ENCODE peak calls at places on chromosomes 1 and 21, in four cellular contexts. N, G, L and I are unnamed samples.

GRCh38 chr1:172727956-172728603 is 69.2 kb downstream of the FASLG start:
- DNase-seq in N (no peak), G (peak), L (no peak), I (no peak)

GRCh38 chr1:99469641-99470040 is 176.3 kb upstream of the PALMD start:
- DNase-seq in N (no peak), G (peak), L (no peak), I (no peak)

GRCh38 chr1:226797151-226797550 is 58.1 kb upstream of the ITPKB start:
- DNase-seq in N (no peak), G (no peak), L (no peak), I (no peak)

GRCh38 chr1:93447481-93448291 is at the start of gene FNBP1L:
- DNase-seq in N (peak), G (peak), L (peak), I (peak)

GRCh38 chr1:184033711-184034167 is 3.8 kb downstream of the COLGALT2 start:
- DNase-seq in N (no peak), G (peak), L (no peak), I (no peak)

GRCh38 chr1:3027611-3028371 is 6.5 kb downstream of the ACTRT2 start:
- DNase-seq in N (peak), G (no peak), L (no peak), I (peak)

GRCh38 chr1:180154325-180155201 is at the start of gene QSOX1:
- DNase-seq in N (peak), G (peak), L (peak), I (peak)

GRCh38 chr1:167645625-167646410 is 15.8 kb downstream of the RCSD1 start:
- DNase-seq in N (no peak), G (no peak), L (no peak), I (no peak)

GRCh38 chr1:107196973-107197562 is 56.2 kb downstream of the NTNG1 start:
- DNase-seq in N (no peak), G (peak), L (no peak), I (no peak)

GRCh38 chr1:202213361-202214088 is 19.9 kb downstream of the LGR6 start:
- DNase-seq in N (no peak), G (no peak), L (no peak), I (no peak)

GRCh38 chr1:147647796-147648633 is 22.3 kb downstream of the ACP6 start:
- DNase-seq in N (no peak), G (no peak), L (no peak), I (no peak)

GRCh38 chr1:150696590-150696989 is 364 bp downstream of the GOLPH3L start:
- DNase-seq in N (no peak), G (no peak), L (no peak), I (no peak)

GRCh38 chr1:85344256-85344694 is 67.8 kb upstream of the BCL10 start:
- DNase-seq in N (no peak), G (peak), L (peak), I (no peak)

GRCh38 chr21:34715518-34715917 is 46.7 kb downstream of the CLIC6 start:
- DNase-seq in N (no peak), G (no peak), L (no peak), I (no peak)

GRCh38 chr1:199854681-199855321 is 172.7 kb upstream of the NR5A2 start:
- DNase-seq in N (no peak), G (no peak), L (no peak), I (no peak)

GRCh38 chr1:54967372-54967771 is 13.1 kb upstream of the TMEM61 start:
- DNase-seq in N (no peak), G (no peak), L (no peak), I (no peak)

GRCh38 chr1:195970209-195970608 is 638.0 kb downstream of the KCNT2 start:
- DNase-seq in N (no peak), G (no peak), L (no peak), I (no peak)
- TF ChIP-seq POLR2A in N (no peak), G (no peak), L (no peak), I (no peak)

DNA sequence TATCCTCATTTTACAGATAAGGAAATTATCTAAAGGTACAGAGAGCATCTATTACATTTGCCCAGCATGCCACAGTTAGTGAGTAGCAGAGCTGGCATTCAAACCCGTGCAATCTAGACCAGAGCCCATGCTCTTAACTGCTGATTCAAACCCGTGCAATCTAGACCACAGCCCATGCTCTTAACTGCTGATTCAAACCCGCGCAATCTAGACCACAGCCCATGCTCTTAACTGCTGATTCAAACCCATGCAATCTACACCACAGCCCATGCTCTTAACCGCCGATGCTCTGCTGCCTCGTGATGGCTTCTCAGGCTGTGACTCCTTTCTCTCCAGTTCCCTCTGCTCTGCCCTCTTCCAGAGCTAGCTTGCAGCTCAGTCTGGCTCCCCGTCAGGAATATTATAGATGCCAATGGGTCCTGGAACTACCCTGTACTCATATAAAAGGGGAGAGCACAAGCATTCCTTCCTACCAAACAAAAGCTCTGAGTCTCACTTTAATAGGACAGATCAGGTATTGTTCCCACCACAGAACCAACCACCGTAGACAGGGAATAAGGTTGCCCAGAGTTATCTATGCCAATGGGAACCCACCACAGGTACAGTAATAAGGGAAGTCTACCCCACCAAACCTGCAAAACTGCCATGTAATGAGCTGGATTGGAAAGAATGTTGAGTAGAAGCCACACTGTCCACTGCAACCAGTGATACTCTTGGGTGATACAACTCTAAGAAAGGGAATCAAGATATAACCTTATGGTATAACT is 78.4 kb downstream of the SMYD3 start:
- DNase-seq in N (no peak), G (peak), L (no peak), I (no peak)
- TF ChIP-seq POLR2A in N (no peak), G (no peak), L (no peak), I (no peak)

DNA sequence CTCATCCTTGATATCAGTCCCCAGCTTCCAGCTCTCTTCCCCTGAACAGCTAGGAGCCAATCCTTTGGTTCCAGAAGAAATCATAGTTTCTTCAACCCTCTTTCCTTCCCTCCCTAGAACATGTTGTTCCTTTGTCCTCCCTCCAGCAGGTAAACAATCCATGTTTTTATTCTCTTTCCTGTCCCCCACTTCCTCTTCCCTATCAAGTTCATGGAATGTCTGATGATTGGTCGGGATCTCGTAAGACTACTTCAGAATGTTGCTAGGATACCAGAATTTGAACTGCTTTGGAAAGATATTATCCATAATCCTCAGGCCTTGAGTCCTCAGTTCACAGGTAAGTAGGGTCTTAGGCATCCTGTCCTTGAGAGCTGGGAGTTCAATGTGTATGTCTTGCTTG is 23.1 kb upstream of the SLC27A3 start:
- DNase-seq in N (no peak), G (no peak), L (no peak), I (no peak)
- TF ChIP-seq POLR2A in N (no peak), G (no peak), L (no peak), I (no peak)

DNA sequence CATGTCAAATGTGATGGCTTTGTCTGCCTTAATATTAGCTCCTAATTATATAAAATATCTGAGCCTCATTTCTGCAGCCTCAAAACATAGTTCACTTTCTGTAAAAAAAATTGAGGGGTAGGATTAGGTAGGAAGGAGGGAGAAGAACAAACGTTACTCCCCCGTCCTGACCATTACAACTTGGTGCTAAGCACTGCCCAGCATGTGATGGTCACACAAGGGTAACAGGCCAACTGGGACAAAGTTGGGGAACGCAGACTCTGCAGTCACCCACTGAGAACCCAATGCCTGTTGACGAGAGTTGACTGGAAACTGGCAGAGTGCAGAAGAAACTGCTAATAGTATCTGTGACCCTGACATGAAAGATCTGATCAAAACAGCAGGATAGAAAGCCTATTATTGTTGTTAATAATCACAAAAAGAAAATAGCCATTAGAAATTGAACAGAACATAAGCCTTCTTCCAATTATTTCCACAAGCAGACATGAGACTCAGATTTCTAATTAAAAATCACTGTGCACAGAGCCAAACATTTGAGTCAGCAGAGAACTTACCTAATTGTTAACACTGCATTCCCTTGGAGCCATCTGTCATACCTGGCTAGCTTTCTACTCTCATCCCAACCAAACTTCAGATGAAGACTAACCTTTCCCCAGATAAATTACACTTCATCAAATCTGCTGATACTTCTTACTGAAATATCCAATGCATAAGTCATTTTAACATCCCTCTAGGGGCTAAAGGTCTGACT is 5.5 kb downstream of the SORT1 start:
- DNase-seq in N (no peak), G (no peak), L (peak), I (peak)
- TF ChIP-seq POLR2A in N (no peak), G (no peak), L (peak), I (no peak)

GRCh38 chr1:9357958-9358357 is 65.3 kb downstream of the SPSB1 start:
- DNase-seq in N (no peak), G (no peak), L (no peak), I (no peak)
- TF ChIP-seq POLR2A in N (no peak), G (no peak), L (no peak), I (no peak)

GRCh38 chr1:58781541-58782307 is 2.1 kb downstream of the JUN start:
- DNase-seq in N (peak), G (peak), L (peak), I (peak)

GRCh38 chr1:58779837-58780585 is 3.8 kb downstream of the JUN start:
- DNase-seq in N (peak), G (peak), L (peak), I (peak)

GRCh38 chr1:58779059-58779754 is 4.6 kb downstream of the JUN start:
- DNase-seq in N (no peak), G (peak), L (no peak), I (no peak)

GRCh38 chr1:58782308-58783089 is 1.3 kb downstream of the JUN start:
- DNase-seq in N (peak), G (peak), L (peak), I (peak)

DNA sequence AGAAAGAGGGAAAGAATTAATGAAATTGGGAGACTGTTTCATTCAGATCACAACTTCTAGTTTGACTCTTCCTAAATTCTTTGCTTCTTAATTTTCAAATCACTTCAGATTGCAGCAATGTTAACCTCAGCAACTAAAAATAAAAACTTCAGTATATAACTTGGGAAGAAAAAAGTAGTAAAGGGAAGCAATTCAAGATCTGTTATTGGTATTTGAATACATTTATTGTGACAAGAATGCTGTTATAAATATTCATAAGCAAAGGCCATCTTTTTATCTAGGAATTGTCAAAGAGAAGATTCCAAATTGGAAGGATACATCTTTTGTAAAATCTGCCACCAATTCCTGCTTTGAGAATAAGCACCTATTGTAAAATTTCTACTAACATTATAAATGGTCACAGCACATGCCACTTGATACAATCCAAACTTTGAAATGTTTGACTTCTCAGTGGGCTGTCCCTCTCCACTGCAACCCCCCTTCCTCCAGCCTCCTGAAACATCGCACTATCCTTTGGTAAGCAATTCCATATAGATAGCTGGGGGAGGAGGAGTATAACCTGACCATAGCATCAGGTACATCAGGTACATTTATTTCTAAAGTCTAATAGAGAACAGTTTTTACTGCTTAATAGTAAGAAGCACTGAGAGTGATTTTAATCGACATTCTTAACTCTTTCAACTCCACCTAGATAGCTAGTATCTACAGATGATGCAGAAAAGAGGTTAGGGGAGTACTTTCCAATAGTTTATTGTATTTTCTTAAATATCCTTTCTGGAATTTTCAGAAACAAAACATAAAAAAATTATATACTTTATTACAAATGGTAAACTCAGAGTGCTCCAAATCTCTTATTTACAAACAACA is 3.0 kb downstream of the JUN start:
- DNase-seq in N (no peak), G (peak), L (no peak), I (no peak)
- TF ChIP-seq POLR2A in N (peak), G (no peak), L (no peak), I (no peak)

GRCh38 chr1:44799770-44800584 is at the start of gene PLK3:
- DNase-seq in N (peak), G (peak), L (peak), I (peak)
- TF ChIP-seq POLR2A in N (peak), G (peak), L (peak), I (peak)

GRCh38 chr1:155127672-155128468 is at the start of gene EFNA1:
- DNase-seq in N (peak), G (no peak), L (peak), I (peak)
- TF ChIP-seq POLR2A in N (peak), G (no peak), L (peak), I (peak)